ENCODE peak calls at places on chromosome 21, in six cellular contexts. One of them, this sample, is unnamed.

GRCh38 chr21:42009018-42009830 is 936 bp downstream of the ZBTB21 start:
- DNase-seq in endothelial cell: peak
- DNase-seq in stimulated activated CD8-positive, alpha-beta memory T cell treated with anti-CD3 and anti-CD28 coated beads, Interleukin-15, amount 100 ng/mL, for 24 hours: peak
- DNase-seq in brain pericyte: no peak
- DNase-seq in T-helper 1 cell: no peak
- DNase-seq in NCI-H1930: no peak
- DNase-seq in this sample: no peak

GRCh38 chr21:29322570-29322957 is 23.8 kb downstream of the BACH1 start:
- DNase-seq in endothelial cell: no peak
- DNase-seq in stimulated activated CD8-positive, alpha-beta memory T cell treated with anti-CD3 and anti-CD28 coated beads, Interleukin-15, amount 100 ng/mL, for 24 hours: no peak
- DNase-seq in brain pericyte: no peak
- DNase-seq in T-helper 1 cell: no peak
- DNase-seq in NCI-H1930: no peak
- DNase-seq in this sample: no peak

GRCh38 chr21:29342394-29342957 is 43.8 kb downstream of the BACH1 start:
- DNase-seq in endothelial cell: no peak
- DNase-seq in stimulated activated CD8-positive, alpha-beta memory T cell treated with anti-CD3 and anti-CD28 coated beads, Interleukin-15, amount 100 ng/mL, for 24 hours: peak
- DNase-seq in brain pericyte: peak
- DNase-seq in T-helper 1 cell: no peak
- DNase-seq in NCI-H1930: no peak
- DNase-seq in this sample: no peak

GRCh38 chr21:42513151-42513984 is at the start of gene SLC37A1:
- DNase-seq in endothelial cell: peak
- DNase-seq in stimulated activated CD8-positive, alpha-beta memory T cell treated with anti-CD3 and anti-CD28 coated beads, Interleukin-15, amount 100 ng/mL, for 24 hours: no peak
- DNase-seq in brain pericyte: no peak
- DNase-seq in T-helper 1 cell: no peak
- DNase-seq in NCI-H1930: peak
- DNase-seq in this sample: no peak

GRCh38 chr21:44927587-44928461 is 7.1 kb upstream of the ITGB2 start:
- DNase-seq in endothelial cell: no peak
- DNase-seq in stimulated activated CD8-positive, alpha-beta memory T cell treated with anti-CD3 and anti-CD28 coated beads, Interleukin-15, amount 100 ng/mL, for 24 hours: peak
- DNase-seq in brain pericyte: no peak
- DNase-seq in T-helper 1 cell: peak
- DNase-seq in NCI-H1930: no peak
- DNase-seq in this sample: no peak

GRCh38 chr21:42760977-42761751 is 107.7 kb downstream of the PDE9A start:
- DNase-seq in endothelial cell: no peak
- DNase-seq in stimulated activated CD8-positive, alpha-beta memory T cell treated with anti-CD3 and anti-CD28 coated beads, Interleukin-15, amount 100 ng/mL, for 24 hours: no peak
- DNase-seq in brain pericyte: no peak
- DNase-seq in T-helper 1 cell: no peak
- DNase-seq in NCI-H1930: no peak
- DNase-seq in this sample: no peak

GRCh38 chr21:42654179-42654912 is 925 bp downstream of the PDE9A start:
- DNase-seq in endothelial cell: peak
- DNase-seq in stimulated activated CD8-positive, alpha-beta memory T cell treated with anti-CD3 and anti-CD28 coated beads, Interleukin-15, amount 100 ng/mL, for 24 hours: no peak
- DNase-seq in brain pericyte: no peak
- DNase-seq in T-helper 1 cell: no peak
- DNase-seq in NCI-H1930: no peak
- DNase-seq in this sample: no peak

GRCh38 chr21:39441502-39442475 is 3.8 kb downstream of the LCA5L start:
- DNase-seq in endothelial cell: peak
- DNase-seq in stimulated activated CD8-positive, alpha-beta memory T cell treated with anti-CD3 and anti-CD28 coated beads, Interleukin-15, amount 100 ng/mL, for 24 hours: no peak
- DNase-seq in brain pericyte: no peak
- DNase-seq in T-helper 1 cell: no peak
- DNase-seq in NCI-H1930: peak
- DNase-seq in this sample: no peak

GRCh38 chr21:36835383-36835795 is 131.1 kb downstream of the HLCS start:
- DNase-seq in endothelial cell: no peak
- DNase-seq in stimulated activated CD8-positive, alpha-beta memory T cell treated with anti-CD3 and anti-CD28 coated beads, Interleukin-15, amount 100 ng/mL, for 24 hours: no peak
- DNase-seq in brain pericyte: no peak
- DNase-seq in T-helper 1 cell: no peak
- DNase-seq in NCI-H1930: no peak
- DNase-seq in this sample: no peak

GRCh38 chr21:41726970-41727783 is 39.7 kb downstream of the RIPK4 start:
- DNase-seq in endothelial cell: no peak
- DNase-seq in stimulated activated CD8-positive, alpha-beta memory T cell treated with anti-CD3 and anti-CD28 coated beads, Interleukin-15, amount 100 ng/mL, for 24 hours: no peak
- DNase-seq in brain pericyte: no peak
- DNase-seq in T-helper 1 cell: no peak
- DNase-seq in NCI-H1930: no peak
- DNase-seq in this sample: peak

GRCh38 chr21:29430581-29430980 is 131.9 kb downstream of the BACH1 start:
- DNase-seq in endothelial cell: no peak
- DNase-seq in stimulated activated CD8-positive, alpha-beta memory T cell treated with anti-CD3 and anti-CD28 coated beads, Interleukin-15, amount 100 ng/mL, for 24 hours: no peak
- DNase-seq in brain pericyte: no peak
- DNase-seq in T-helper 1 cell: no peak
- DNase-seq in NCI-H1930: no peak
- DNase-seq in this sample: no peak

GRCh38 chr21:35163381-35163780 is 114.3 kb upstream of the RUNX1 start:
- DNase-seq in endothelial cell: no peak
- DNase-seq in stimulated activated CD8-positive, alpha-beta memory T cell treated with anti-CD3 and anti-CD28 coated beads, Interleukin-15, amount 100 ng/mL, for 24 hours: no peak
- DNase-seq in brain pericyte: no peak
- DNase-seq in T-helper 1 cell: no peak
- DNase-seq in NCI-H1930: no peak
- DNase-seq in this sample: no peak

GRCh38 chr21:35075546-35075945 is 26.4 kb upstream of the RUNX1 start:
- DNase-seq in endothelial cell: no peak
- DNase-seq in stimulated activated CD8-positive, alpha-beta memory T cell treated with anti-CD3 and anti-CD28 coated beads, Interleukin-15, amount 100 ng/mL, for 24 hours: no peak
- DNase-seq in brain pericyte: no peak
- DNase-seq in T-helper 1 cell: no peak
- DNase-seq in NCI-H1930: no peak
- DNase-seq in this sample: no peak

GRCh38 chr21:41478319-41479177 is 29.4 kb downstream of the TMPRSS2 start:
- DNase-seq in endothelial cell: no peak
- DNase-seq in stimulated activated CD8-positive, alpha-beta memory T cell treated with anti-CD3 and anti-CD28 coated beads, Interleukin-15, amount 100 ng/mL, for 24 hours: no peak
- DNase-seq in brain pericyte: no peak
- DNase-seq in T-helper 1 cell: no peak
- DNase-seq in NCI-H1930: no peak
- DNase-seq in this sample: no peak

GRCh38 chr21:44444286-44444931 is 10.9 kb upstream of the LRRC3 start:
- DNase-seq in endothelial cell: peak
- DNase-seq in stimulated activated CD8-positive, alpha-beta memory T cell treated with anti-CD3 and anti-CD28 coated beads, Interleukin-15, amount 100 ng/mL, for 24 hours: no peak
- DNase-seq in brain pericyte: no peak
- DNase-seq in T-helper 1 cell: no peak
- DNase-seq in NCI-H1930: no peak
- DNase-seq in this sample: no peak

GRCh38 chr21:25573409-25574206 is 33.7 kb downstream of the MRPL39 start:
- DNase-seq in endothelial cell: no peak
- DNase-seq in stimulated activated CD8-positive, alpha-beta memory T cell treated with anti-CD3 and anti-CD28 coated beads, Interleukin-15, amount 100 ng/mL, for 24 hours: no peak
- DNase-seq in brain pericyte: peak
- DNase-seq in T-helper 1 cell: no peak
- DNase-seq in NCI-H1930: peak
- DNase-seq in this sample: no peak

GRCh38 chr21:39142972-39143371 is 40.3 kb downstream of the PSMG1 start:
- DNase-seq in endothelial cell: no peak
- DNase-seq in stimulated activated CD8-positive, alpha-beta memory T cell treated with anti-CD3 and anti-CD28 coated beads, Interleukin-15, amount 100 ng/mL, for 24 hours: no peak
- DNase-seq in brain pericyte: no peak
- DNase-seq in T-helper 1 cell: no peak
- DNase-seq in NCI-H1930: no peak
- DNase-seq in this sample: no peak

GRCh38 chr21:44931137-44931500 is 8.7 kb upstream of the SLX9 start:
- DNase-seq in endothelial cell: no peak
- DNase-seq in stimulated activated CD8-positive, alpha-beta memory T cell treated with anti-CD3 and anti-CD28 coated beads, Interleukin-15, amount 100 ng/mL, for 24 hours: no peak
- DNase-seq in brain pericyte: no peak
- DNase-seq in T-helper 1 cell: no peak
- DNase-seq in NCI-H1930: no peak
- DNase-seq in this sample: no peak

GRCh38 chr21:43716376-43717165 is 2.4 kb upstream of the PDXK start:
- DNase-seq in endothelial cell: no peak
- DNase-seq in stimulated activated CD8-positive, alpha-beta memory T cell treated with anti-CD3 and anti-CD28 coated beads, Interleukin-15, amount 100 ng/mL, for 24 hours: no peak
- DNase-seq in brain pericyte: no peak
- DNase-seq in T-helper 1 cell: no peak
- DNase-seq in NCI-H1930: no peak
- DNase-seq in this sample: no peak

GRCh38 chr21:43341349-43342163 is 85.4 kb downstream of the SIK1 start:
- DNase-seq in endothelial cell: no peak
- DNase-seq in stimulated activated CD8-positive, alpha-beta memory T cell treated with anti-CD3 and anti-CD28 coated beads, Interleukin-15, amount 100 ng/mL, for 24 hours: no peak
- DNase-seq in brain pericyte: peak
- DNase-seq in T-helper 1 cell: no peak
- DNase-seq in NCI-H1930: no peak
- DNase-seq in this sample: no peak

GRCh38 chr21:44897326-44898010 is 23.2 kb downstream of the ITGB2 start:
- DNase-seq in endothelial cell: no peak
- DNase-seq in stimulated activated CD8-positive, alpha-beta memory T cell treated with anti-CD3 and anti-CD28 coated beads, Interleukin-15, amount 100 ng/mL, for 24 hours: no peak
- DNase-seq in brain pericyte: no peak
- DNase-seq in T-helper 1 cell: no peak
- DNase-seq in NCI-H1930: no peak
- DNase-seq in this sample: no peak

This sample was measured in NCI-H1436 treated with DMSO at 0.1 percent for 48 hours.